ENCODE peak calls at places on chromosomes 13 and 19, in eight cellular contexts. M, U, P, H, F, W, S and C are unnamed samples.

GRCh38 chr13:102830646-102831045 is 15.2 kb upstream of the ERCC5 start:
- DNase-seq in M (peak), U (peak), P (no peak), H (no peak), F (no peak), W (peak), S (no peak), C (no peak)

GRCh38 chr19:10975374-10976036 is 14.7 kb downstream of the SMARCA4 start:
- DNase-seq in M (no peak), U (peak), P (no peak), H (no peak), F (no peak), W (peak), S (no peak), C (no peak)

GRCh38 chr19:34217952-34218817 is 36.2 kb upstream of the GARRE1 start:
- DNase-seq in M (peak), U (peak), P (peak), H (no peak), F (peak), W (peak), S (peak), C (peak)

GRCh38 chr13:43874512-43875092 is 4.9 kb downstream of the CCDC122 start:
- DNase-seq in M (peak), U (peak), P (no peak), H (no peak), F (peak), W (peak), S (peak), C (no peak)

GRCh38 chr19:38667552-38668205 is 20.2 kb downstream of the ACTN4 start:
- DNase-seq in M (peak), U (peak), P (no peak), H (no peak), F (no peak), W (peak), S (no peak), C (no peak)

GRCh38 chr13:26880741-26881140 is 120.2 kb upstream of the GPR12 start:
- DNase-seq in M (no peak), U (peak), P (no peak), H (no peak), F (no peak), W (peak), S (no peak), C (no peak)

GRCh38 chr13:94917814-94918213 is 205.5 kb upstream of the SOX21 start:
- DNase-seq in M (peak), U (peak), P (no peak), H (no peak), F (no peak), W (peak), S (no peak), C (no peak)

GRCh38 chr19:6242677-6243076 is 37.1 kb downstream of the MLLT1 start:
- DNase-seq in M (no peak), U (no peak), P (no peak), H (peak), F (no peak), W (no peak), S (no peak), C (no peak)

GRCh38 chr19:5282926-5283325 is 57.7 kb downstream of the PTPRS start:
- DNase-seq in M (no peak), U (no peak), P (no peak), H (no peak), F (no peak), W (no peak), S (no peak), C (no peak)

GRCh38 chr19:35673121-35673804 is 6.9 kb downstream of the UPK1A start:
- DNase-seq in M (no peak), U (peak), P (no peak), H (no peak), F (no peak), W (peak), S (peak), C (peak)

GRCh38 chr19:33304760-33305647 is 2.7 kb upstream of the CEBPA start:
- DNase-seq in M (no peak), U (no peak), P (peak), H (no peak), F (no peak), W (no peak), S (no peak), C (no peak)

GRCh38 chr19:35553385-35554000 is 8.1 kb downstream of the TMEM147 start:
- DNase-seq in M (no peak), U (no peak), P (no peak), H (no peak), F (no peak), W (no peak), S (no peak), C (no peak)

GRCh38 chr13:28611654-28612131 is 47.2 kb upstream of the POMP start:
- DNase-seq in M (no peak), U (peak), P (peak), H (no peak), F (no peak), W (no peak), S (no peak), C (no peak)

GRCh38 chr13:99662678-99663077 is 161.4 kb downstream of the TM9SF2 start:
- DNase-seq in M (no peak), U (no peak), P (no peak), H (no peak), F (no peak), W (no peak), S (no peak), C (no peak)

GRCh38 chr13:51249767-51250741 is 27.9 kb downstream of the FAM124A start:
- DNase-seq in M (no peak), U (no peak), P (no peak), H (no peak), F (no peak), W (no peak), S (peak), C (no peak)

GRCh38 chr19:14159059-14159458 is 22.7 kb upstream of the ASF1B start:
- DNase-seq in M (no peak), U (no peak), P (no peak), H (no peak), F (no peak), W (no peak), S (no peak), C (no peak)

GRCh38 chr13:112943309-112944125 is 25.5 kb upstream of the MCF2L start:
- DNase-seq in M (peak), U (peak), P (no peak), H (peak), F (peak), W (peak), S (peak), C (no peak)

GRCh38 chr13:110650436-110650835 is 35.1 kb downstream of the NAXD start:
- DNase-seq in M (no peak), U (no peak), P (no peak), H (peak), F (no peak), W (no peak), S (no peak), C (no peak)

GRCh38 chr19:6429419-6430221 is 3.9 kb downstream of the SLC25A41 start:
- DNase-seq in M (peak), U (no peak), P (no peak), H (no peak), F (no peak), W (no peak), S (no peak), C (no peak)

GRCh38 chr19:17394891-17395415 is 957 bp upstream of the CCDC194 start:
- DNase-seq in M (peak), U (peak), P (peak), H (no peak), F (no peak), W (peak), S (peak), C (peak)

GRCh38 chr19:12527034-12527836 is 24.0 kb downstream of the ZNF564 start:
- DNase-seq in M (peak), U (peak), P (no peak), H (no peak), F (no peak), W (peak), S (no peak), C (no peak)

GRCh38 chr19:19388568-19389555 is 16.6 kb upstream of the GATAD2A start:
- DNase-seq in M (no peak), U (no peak), P (no peak), H (no peak), F (no peak), W (no peak), S (no peak), C (no peak)

GRCh38 chr13:42836930-42837329 is 55.5 kb downstream of the FAM216B start:
- DNase-seq in M (peak), U (peak), P (no peak), H (no peak), F (peak), W (peak), S (no peak), C (no peak)

GRCh38 chr13:98026457-98026857 is 73.0 kb downstream of the IPO5 start:
- DNase-seq in M (no peak), U (peak), P (no peak), H (no peak), F (no peak), W (no peak), S (no peak), C (no peak)

GRCh38 chr19:17671906-17672305 is 16.2 kb downstream of the UNC13A start:
- DNase-seq in M (peak), U (peak), P (no peak), H (no peak), F (no peak), W (peak), S (no peak), C (no peak)

GRCh38 chr13:23289917-23290357 is 109.2 kb downstream of the SGCG start:
- DNase-seq in M (peak), U (peak), P (no peak), H (no peak), F (peak), W (peak), S (no peak), C (no peak)

GRCh38 chr19:6056801-6057650 is 53.3 kb downstream of the RFX2 start:
- DNase-seq in M (peak), U (peak), P (peak), H (peak), F (no peak), W (peak), S (no peak), C (no peak)

GRCh38 chr13:44578064-44578394 is 1.9 kb upstream of the TSC22D1 start:
- DNase-seq in M (no peak), U (peak), P (peak), H (no peak), F (no peak), W (no peak), S (no peak), C (no peak)